ENCODE peak calls at places on chromosome 18, in five cellular contexts. F, V, M, G and R are unnamed samples.

GRCh38 chr18:24736686-24737085 is 276.2 kb downstream of the HRH4 start:
- DNase-seq in F (no peak), V (no peak), M (no peak), G (no peak), R (no peak)

GRCh38 chr18:70419526-70419925 is 130.7 kb downstream of the SOCS6 start:
- DNase-seq in F (no peak), V (no peak), M (no peak), G (no peak), R (no peak)

GRCh38 chr18:29076645-29077044 is 899.7 kb upstream of the CDH2 start:
- DNase-seq in F (no peak), V (no peak), M (no peak), G (no peak), R (no peak)

GRCh38 chr18:25168011-25168410 is 184.0 kb downstream of the ZNF521 start:
- DNase-seq in F (no peak), V (no peak), M (no peak), G (no peak), R (peak; percentile 70)

GRCh38 chr18:28512357-28512756 is 335.4 kb upstream of the CDH2 start:
- DNase-seq in F (no peak), V (no peak), M (no peak), G (no peak), R (no peak)

GRCh38 chr18:80218341-80219227 is 28.7 kb downstream of the PARD6G start:
- DNase-seq in F (no peak), V (no peak), M (no peak), G (no peak), R (no peak)

GRCh38 chr18:14924226-14924625 is 176.3 kb downstream of the ANKRD30B start:
- DNase-seq in F (no peak), V (no peak), M (no peak), G (no peak), R (no peak)

GRCh38 chr18:53991202-53991601 is 233.3 kb downstream of the MBD2 start:
- DNase-seq in F (no peak), V (no peak), M (no peak), G (no peak), R (no peak)

GRCh38 chr18:27214831-27215230 is 29.7 kb upstream of the CHST9 start:
- DNase-seq in F (no peak), V (no peak), M (no peak), G (no peak), R (no peak)

GRCh38 chr18:213505-213904 is 54.3 kb downstream of the THOC1 start:
- DNase-seq in F (no peak), V (no peak), M (no peak), G (no peak), R (no peak)

GRCh38 chr18:48330016-48330991 is 78.9 kb downstream of the ZBTB7C start:
- DNase-seq in F (no peak), V (peak; percentile 62), M (no peak), G (no peak), R (no peak)

GRCh38 chr18:58025733-58026132 is 18.3 kb upstream of the NEDD4L start:
- DNase-seq in F (no peak), V (no peak), M (no peak), G (no peak), R (no peak)

GRCh38 chr18:74556166-74556565 is 21.9 kb downstream of the CNDP1 start:
- DNase-seq in F (no peak), V (peak; percentile 62), M (no peak), G (no peak), R (no peak)

GRCh38 chr18:7575465-7576026 is 8.4 kb downstream of the PTPRM start:
- DNase-seq in F (no peak), V (no peak), M (no peak), G (no peak), R (no peak)

GRCh38 chr18:75070625-75071483 is 138.1 kb downstream of the PTGR3 start:
- DNase-seq in F (peak; percentile 17), V (no peak), M (peak; percentile 15), G (peak; percentile 87), R (no peak)

GRCh38 chr18:43789234-43790000 is 512.1 kb upstream of the SYT4 start:
- DNase-seq in F (no peak), V (no peak), M (no peak), G (no peak), R (peak; percentile 40)

GRCh38 chr18:49716035-49716434 is 97.3 kb downstream of the ACAA2 start:
- DNase-seq in F (no peak), V (no peak), M (no peak), G (no peak), R (no peak)

GRCh38 chr18:23912356-23912755 is 102.2 kb upstream of the TTC39C start:
- DNase-seq in F (no peak), V (no peak), M (no peak), G (no peak), R (no peak)

GRCh38 chr18:8668381-8668780 is 37.0 kb upstream of the MTCL1 start:
- DNase-seq in F (no peak), V (no peak), M (no peak), G (no peak), R (no peak)

GRCh38 chr18:78875268-78875997 is 104.2 kb upstream of the SALL3 start:
- DNase-seq in F (peak; percentile 58), V (no peak), M (peak; percentile 34), G (no peak), R (no peak)

GRCh38 chr18:13532406-13533075 is 193.8 kb downstream of the FAM210A start:
- DNase-seq in F (no peak), V (no peak), M (no peak), G (peak; percentile 53), R (no peak)

GRCh38 chr18:24014986-24015896 is 687 bp downstream of the TTC39C start:
- DNase-seq in F (peak; percentile 68), V (peak; percentile 87), M (peak; percentile 37), G (no peak), R (peak; percentile 27)

GRCh38 chr18:49459404-49460171 is 857 bp downstream of the DYM start:
- DNase-seq in F (peak; percentile 61), V (no peak), M (no peak), G (no peak), R (no peak)

GRCh38 chr18:79511271-79511670 is 115.5 kb downstream of the NFATC1 start:
- DNase-seq in F (no peak), V (peak; percentile 56), M (no peak), G (peak; percentile 77), R (no peak)